ENCODE peak calls at places on chromosomes 16 and 17, in six cellular contexts. V, I, J, C, R and X are unnamed samples.

GRCh38 chr16:598823-599739 is 9.2 kb downstream of the RAB40C start:
- DNase-seq in V (no peak), I (peak), J (no peak), C (no peak), R (no peak), X (peak)

GRCh38 chr17:40615295-40615988 is 32.2 kb downstream of the SMARCE1 start:
- DNase-seq in V (peak), I (peak), J (peak), C (no peak), R (peak), X (no peak)

GRCh38 chr17:19727466-19728113 is 11.2 kb upstream of the SLC47A2 start:
- DNase-seq in V (peak), I (peak), J (peak), C (peak), R (peak), X (peak)

GRCh38 chr16:67259705-67260104 is 10.9 kb downstream of the SLC9A5 start:
- DNase-seq in V (no peak), I (no peak), J (no peak), C (no peak), R (no peak), X (no peak)

GRCh38 chr16:74372369-74372768 is 3.7 kb upstream of the NPIPB15 start:
- DNase-seq in V (no peak), I (no peak), J (no peak), C (no peak), R (no peak), X (no peak)

GRCh38 chr17:40550608-40551007 is 14.7 kb downstream of the CCR7 start:
- DNase-seq in V (peak), I (no peak), J (peak), C (no peak), R (peak), X (no peak)

GRCh38 chr16:56860226-56861020 is 4.6 kb upstream of the SLC12A3 start:
- DNase-seq in V (no peak), I (no peak), J (no peak), C (no peak), R (no peak), X (no peak)

GRCh38 chr16:13940397-13940933 is 20.5 kb downstream of the ERCC4 start:
- DNase-seq in V (no peak), I (peak), J (no peak), C (no peak), R (no peak), X (no peak)

GRCh38 chr17:38867179-38867994 is 2.5 kb upstream of the LASP1 start:
- DNase-seq in V (peak), I (peak), J (peak), C (no peak), R (peak), X (peak)

GRCh38 chr16:1747934-1748333 is 23.4 kb downstream of the NME3 start:
- DNase-seq in V (no peak), I (no peak), J (no peak), C (no peak), R (no peak), X (no peak)

GRCh38 chr16:67893791-67894399 is 841 bp downstream of the PSKH1 start:
- DNase-seq in V (no peak), I (peak), J (no peak), C (no peak), R (no peak), X (no peak)

GRCh38 chr17:69608808-69609494 is 194.5 kb downstream of the MAP2K6 start:
- DNase-seq in V (no peak), I (peak), J (peak), C (no peak), R (peak), X (no peak)

GRCh38 chr16:59611556-59611955 is 877.4 kb upstream of the GOT2 start:
- DNase-seq in V (no peak), I (no peak), J (no peak), C (no peak), R (no peak), X (no peak)

GRCh38 chr16:79288046-79288445 is 312.5 kb downstream of the MAF start:
- DNase-seq in V (no peak), I (no peak), J (no peak), C (no peak), R (no peak), X (no peak)

GRCh38 chr16:1707193-1707790 is 1.3 kb downstream of the MAPK8IP3 start:
- DNase-seq in V (no peak), I (peak), J (peak), C (no peak), R (no peak), X (no peak)

GRCh38 chr17:67520916-67521772 is 144.1 kb downstream of the PITPNC1 start:
- DNase-seq in V (no peak), I (no peak), J (no peak), C (no peak), R (no peak), X (no peak)

DNA sequence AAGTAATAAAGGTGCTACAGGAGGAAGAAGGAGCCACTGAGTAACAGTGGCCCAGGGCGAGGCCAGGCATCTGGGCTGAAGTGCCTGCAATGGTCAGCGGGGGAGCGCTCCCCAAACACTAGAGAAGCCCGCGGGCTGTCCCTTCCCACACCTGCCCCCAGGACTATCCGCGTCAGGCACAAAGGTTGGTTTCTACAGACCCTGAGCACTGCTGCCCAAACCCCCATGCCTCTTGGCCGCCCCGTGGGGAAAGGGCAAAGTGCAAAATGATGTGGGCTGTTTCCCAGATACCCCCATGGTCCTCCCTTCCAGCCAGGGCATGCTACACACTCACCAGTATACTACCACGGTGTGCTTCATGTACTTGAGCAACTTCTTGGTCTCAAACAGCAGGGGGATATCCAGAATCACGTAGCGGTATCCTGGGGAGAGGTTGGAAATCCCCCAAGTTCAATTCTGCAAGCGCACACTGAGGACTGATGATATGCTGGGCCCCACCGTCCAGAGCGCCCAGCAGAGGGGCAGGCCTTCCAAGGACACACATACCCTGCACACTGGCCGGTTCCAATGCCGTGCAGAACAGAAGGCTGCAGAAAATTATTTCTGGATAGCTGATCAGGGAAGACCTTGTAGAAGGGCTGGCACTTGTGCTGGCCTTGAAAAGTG is 21.5 kb downstream of the DCAKD start:
- DNase-seq in V (no peak), I (peak), J (no peak), C (no peak), R (no peak), X (no peak)
- H3K27ac ChIP-seq in V (no peak), I (no peak), J (no peak), C (no peak), R (no peak), X (no peak)

DNA sequence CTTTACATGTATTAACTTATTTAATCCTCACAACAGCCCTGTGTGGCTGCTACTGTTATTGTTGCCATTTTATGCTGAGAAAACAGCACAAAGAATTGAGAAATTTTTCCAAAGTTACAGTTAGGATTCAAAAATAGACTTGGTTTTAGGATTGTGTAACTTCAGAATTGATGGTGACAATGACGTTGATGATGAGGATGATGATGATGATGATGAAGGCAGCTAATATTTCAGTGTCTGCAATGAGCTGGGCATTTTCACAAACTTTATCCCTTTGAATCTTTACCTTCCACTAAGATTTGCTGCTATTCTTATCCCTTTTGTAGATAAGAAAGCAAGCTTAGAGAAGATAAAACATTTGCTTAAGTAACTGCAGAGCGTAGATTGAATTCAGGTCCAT is 22.1 kb downstream of the PRKCB start:
- DNase-seq in V (no peak), I (no peak), J (no peak), C (no peak), R (no peak), X (no peak)
- H3K27ac ChIP-seq in V (no peak), I (no peak), J (no peak), C (no peak), R (no peak), X (no peak)

GRCh38 chr16:87582221-87582965 is 19.9 kb upstream of the JPH3 start:
- DNase-seq in V (peak), I (no peak), J (peak), C (peak), R (no peak), X (no peak)
- H3K27ac ChIP-seq in V (peak), I (peak), J (peak), C (peak), R (peak), X (peak)

DNA sequence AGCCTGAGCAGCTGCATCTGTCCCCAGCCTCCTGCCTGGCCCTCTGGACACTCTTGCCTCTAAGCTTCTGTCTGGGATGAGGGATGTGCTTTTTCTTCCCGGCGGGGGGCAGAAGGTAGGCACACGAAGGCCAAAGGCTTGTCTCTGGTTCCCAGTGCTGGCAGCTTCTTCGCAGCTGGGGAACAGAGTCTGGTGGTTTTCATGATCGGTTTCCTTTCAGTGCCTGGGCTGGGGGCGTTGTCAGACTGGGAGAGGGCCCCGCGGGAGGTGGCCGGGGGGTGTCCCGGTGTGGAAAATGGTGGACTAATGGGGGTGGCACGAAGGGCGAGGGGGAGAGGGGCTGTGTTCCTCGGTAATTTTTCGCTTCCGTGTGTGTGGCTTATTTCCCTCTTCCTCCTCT is 988 bp downstream of the RAP1GAP2 start:
- DNase-seq in V (no peak), I (no peak), J (no peak), C (no peak), R (no peak), X (no peak)
- H3K27ac ChIP-seq in V (no peak), I (no peak), J (no peak), C (no peak), R (no peak), X (no peak)

GRCh38 chr17:50684612-50685333 is 22.9 kb downstream of the ANKRD40 start:
- DNase-seq in V (no peak), I (peak), J (no peak), C (no peak), R (peak), X (no peak)
- H3K27ac ChIP-seq in V (peak), I (peak), J (no peak), C (no peak), R (peak), X (no peak)

GRCh38 chr17:17078832-17079231 is 36.6 kb downstream of the MPRIP start:
- DNase-seq in V (no peak), I (no peak), J (no peak), C (no peak), R (no peak), X (no peak)

GRCh38 chr17:17080181-17080631 is 37.9 kb downstream of the MPRIP start:
- DNase-seq in V (no peak), I (no peak), J (no peak), C (no peak), R (no peak), X (no peak)

GRCh38 chr17:17077861-17078732 is 35.8 kb downstream of the MPRIP start:
- DNase-seq in V (no peak), I (peak), J (no peak), C (no peak), R (no peak), X (no peak)

GRCh38 chr17:17079761-17080160 is 37.5 kb downstream of the MPRIP start:
- DNase-seq in V (no peak), I (no peak), J (no peak), C (no peak), R (no peak), X (no peak)

DNA sequence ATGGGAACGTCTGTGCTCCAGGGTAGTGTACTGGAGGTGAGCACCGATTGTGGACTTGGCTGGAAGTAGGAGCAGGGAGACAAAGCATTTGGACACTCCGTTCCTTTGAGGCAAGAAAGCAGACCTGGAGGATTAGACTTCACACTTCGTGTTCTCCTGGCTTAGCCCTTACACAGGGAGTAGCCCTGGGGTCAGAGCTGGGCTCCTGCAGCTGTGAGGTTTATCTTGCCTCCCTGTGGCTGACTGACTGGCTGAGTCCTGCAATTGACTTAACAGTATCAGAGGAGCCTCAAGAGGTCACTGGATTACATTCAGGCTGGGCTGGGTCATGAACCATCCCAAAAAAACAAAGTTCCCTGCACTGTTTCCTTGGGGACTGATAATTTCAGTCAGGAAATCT is 37.1 kb downstream of the MPRIP start:
- DNase-seq in V (no peak), I (no peak), J (no peak), C (no peak), R (no peak), X (no peak)
- H3K27ac ChIP-seq in V (no peak), I (peak), J (no peak), C (no peak), R (peak), X (peak)